ENCODE peak calls at places on chromosome X, in four cellular contexts. C, P, X and K are unnamed samples.

GRCh38 chrX:101219840-101220191 is 230 bp downstream of the DRP2 start:
- DNase-seq in C (no peak), P (no peak), X (no peak), K (no peak)

GRCh38 chrX:71954458-71954857 is 43.8 kb downstream of the NHSL2 start:
- DNase-seq in C (no peak), P (no peak), X (no peak), K (no peak)

GRCh38 chrX:150038977-150039599 is 100.8 kb upstream of the EOLA2 start:
- DNase-seq in C (no peak), P (no peak), X (no peak), K (no peak)

GRCh38 chrX:37776987-37777325 is 2.9 kb upstream of the CYBB start:
- DNase-seq in C (no peak), P (no peak), X (no peak), K (no peak)

GRCh38 chrX:20056704-20057103 is 60.0 kb downstream of the MAP7D2 start:
- DNase-seq in C (no peak), P (no peak), X (no peak), K (no peak)

GRCh38 chrX:41449615-41450014 is 2.5 kb downstream of the NYX start:
- DNase-seq in C (no peak), P (no peak), X (no peak), K (no peak)

GRCh38 chrX:130771230-130771629 is 131.8 kb downstream of the ENOX2 start:
- DNase-seq in C (no peak), P (no peak), X (no peak), K (no peak)

GRCh38 chrX:118961866-118962560 is 12.4 kb upstream of the LONRF3 start:
- DNase-seq in C (no peak), P (no peak), X (no peak), K (no peak)

GRCh38 chrX:153595387-153595786 is 3.6 kb downstream of the CCNQ start:
- DNase-seq in C (no peak), P (no peak), X (no peak), K (no peak)

GRCh38 chrX:12141511-12141910 is 3.2 kb downstream of the FRMPD4 start:
- DNase-seq in C (no peak), P (no peak), X (no peak), K (no peak)

GRCh38 chrX:153818571-153819397 is 11.6 kb downstream of the PDZD4 start:
- DNase-seq in C (no peak), P (peak), X (no peak), K (no peak)

GRCh38 chrX:13254076-13254785 is 65.6 kb downstream of the ATXN3L start:
- DNase-seq in C (no peak), P (no peak), X (no peak), K (peak)

GRCh38 chrX:51891821-51892551 is 1.4 kb upstream of the MAGED1 start:
- DNase-seq in C (peak), P (no peak), X (no peak), K (no peak)

GRCh38 chrX:154655346-154655745 is 2.0 kb upstream of the CTAG2 start:
- DNase-seq in C (no peak), P (no peak), X (no peak), K (no peak)

GRCh38 chrX:45747905-45748304 is 547.2 kb upstream of the DIPK2B start:
- DNase-seq in C (no peak), P (no peak), X (no peak), K (no peak)

GRCh38 chrX:40267334-40268118 is 169.8 kb upstream of the BCOR start:
- DNase-seq in C (no peak), P (no peak), X (no peak), K (peak)

GRCh38 chrX:54495814-54496516 is at the start of gene FGD1:
- DNase-seq in C (no peak), P (peak), X (peak), K (peak)

GRCh38 chrX:40496728-40497127 is 84.0 kb upstream of the ATP6AP2 start:
- DNase-seq in C (peak), P (no peak), X (no peak), K (no peak)

GRCh38 chrX:55710701-55711100 is 6.8 kb upstream of the RRAGB start:
- DNase-seq in C (no peak), P (no peak), X (no peak), K (no peak)

GRCh38 chrX:18290200-18290599 is 64.3 kb downstream of the SCML2 start:
- DNase-seq in C (no peak), P (no peak), X (no peak), K (no peak)

GRCh38 chrX:9204560-9204959 is 170.6 kb upstream of the FAM9B start:
- DNase-seq in C (no peak), P (no peak), X (no peak), K (no peak)

GRCh38 chrX:113545040-113545439 is 704.4 kb upstream of the AMOT start:
- DNase-seq in C (no peak), P (no peak), X (no peak), K (no peak)

DNA sequence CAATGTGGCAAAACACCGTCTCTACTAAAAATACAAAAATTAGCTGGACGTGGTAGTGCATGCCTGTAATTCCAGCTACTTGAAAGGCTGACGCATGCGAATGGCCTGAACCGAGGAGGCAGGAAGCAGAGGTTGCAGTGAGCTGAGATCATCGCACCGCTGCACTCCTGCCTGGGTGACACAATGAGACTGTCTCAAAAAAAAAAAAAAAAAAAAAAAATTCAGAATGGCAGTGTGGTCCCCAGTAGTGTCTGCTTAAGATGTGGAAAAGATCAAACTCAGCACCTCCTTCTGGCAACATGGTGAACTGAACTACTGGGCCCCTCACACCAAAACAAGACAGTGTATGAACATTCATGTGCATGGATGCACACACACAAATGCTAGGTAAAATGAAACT is 32.2 kb downstream of the SMS start:
- DNase-seq in C (peak), P (no peak), X (no peak), K (no peak)
- TF ChIP-seq CTCF in C (peak), P (peak), X (no peak), K (peak)

GRCh38 chrX:43349363-43349762 is 306.7 kb upstream of the MAOA start:
- DNase-seq in C (no peak), P (peak), X (peak), K (peak)
- TF ChIP-seq CTCF in C (peak), P (peak), X (peak), K (peak)

GRCh38 chrX:102958794-102959193 is 21.7 kb downstream of the RAB40AL start:
- DNase-seq in C (no peak), P (no peak), X (no peak), K (no peak)
- TF ChIP-seq CTCF in C (no peak), P (no peak), X (no peak), K (no peak)

DNA sequence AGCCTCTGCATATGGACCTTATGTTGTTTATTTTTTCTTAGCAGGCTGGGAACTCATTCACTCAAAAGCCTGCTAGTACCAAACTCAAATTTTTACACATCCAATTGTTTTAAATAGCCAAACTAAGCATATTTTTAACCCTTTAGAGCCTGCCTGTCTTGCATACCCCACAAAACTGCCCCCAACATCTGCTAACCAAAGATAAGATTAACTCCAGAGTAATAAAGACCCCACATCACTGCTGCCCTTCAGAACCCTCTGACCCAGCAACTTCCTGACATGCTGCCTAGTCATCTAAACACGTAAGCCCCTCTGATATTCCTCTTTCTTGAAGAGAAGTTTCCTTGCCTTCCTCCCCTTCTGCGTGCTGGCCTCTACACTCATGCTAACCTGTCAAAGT is 60.7 kb upstream of the ASB12 start:
- DNase-seq in C (no peak), P (no peak), X (no peak), K (no peak)
- TF ChIP-seq CTCF in C (no peak), P (no peak), X (no peak), K (no peak)

GRCh38 chrX:16836371-16836770 is 33.8 kb downstream of the RBBP7 start:
- DNase-seq in C (no peak), P (peak), X (peak), K (no peak)
- TF ChIP-seq CTCF in C (peak), P (peak), X (no peak), K (no peak)